ENCODE peak calls at places on chromosomes 2 and 18, in four cellular contexts. U is bronchial epithelial cell, X is RWPE1, I is MM.1S. H is an unnamed sample.

GRCh38 chr2:3605013-3605961 is 10.4 kb downstream of the COLEC11 start:
- DNase-seq in U (no peak), X (peak), I (no peak), H (peak)

GRCh38 chr2:232498452-232498851 is 10.8 kb upstream of the ECEL1 start:
- DNase-seq in U (no peak), X (no peak), I (no peak), H (no peak)

GRCh38 chr2:186862869-186863709 is 14.1 kb upstream of the ZSWIM2 start:
- DNase-seq in U (peak), X (peak), I (peak), H (peak)

GRCh38 chr2:111975053-111975552 is 76.7 kb downstream of the MERTK start:
- DNase-seq in U (peak), X (peak), I (no peak), H (peak)

GRCh38 chr18:68676913-68677312 is 38.0 kb downstream of the TMX3 start:
- DNase-seq in U (no peak), X (no peak), I (peak), H (no peak)

GRCh38 chr2:72011791-72012190 is 135.9 kb downstream of the CYP26B1 start:
- DNase-seq in U (no peak), X (no peak), I (no peak), H (no peak)

GRCh38 chr2:65436169-65436824 is 3.9 kb upstream of the SPRED2 start:
- DNase-seq in U (peak), X (peak), I (peak), H (peak)

GRCh38 chr2:133642831-133643230 is 74.6 kb upstream of the NCKAP5 start:
- DNase-seq in U (peak), X (no peak), I (peak), H (no peak)

GRCh38 chr2:29310665-29311348 is 195.6 kb downstream of the CLIP4 start:
- DNase-seq in U (no peak), X (no peak), I (no peak), H (no peak)

GRCh38 chr2:132691556-132691955 is 21.6 kb upstream of the LYPD1 start:
- DNase-seq in U (no peak), X (no peak), I (no peak), H (no peak)

GRCh38 chr2:8094571-8094970 is 587.3 kb upstream of the ID2 start:
- DNase-seq in U (no peak), X (no peak), I (no peak), H (no peak)

GRCh38 chr18:79644666-79645057 is 34.9 kb upstream of the CTDP1 start:
- DNase-seq in U (no peak), X (no peak), I (no peak), H (no peak)

GRCh38 chr2:72113847-72114692 is 33.6 kb downstream of the CYP26B1 start:
- DNase-seq in U (no peak), X (no peak), I (no peak), H (no peak)

GRCh38 chr2:168573128-168573903 is 117.2 kb downstream of the CERS6 start:
- DNase-seq in U (peak), X (peak), I (no peak), H (peak)

GRCh38 chr2:222671259-222672067 is at the start of gene MOGAT1:
- DNase-seq in U (no peak), X (no peak), I (no peak), H (no peak)

GRCh38 chr18:44939037-44939665 is 258.5 kb downstream of the SETBP1 start:
- DNase-seq in U (peak), X (no peak), I (no peak), H (peak)

GRCh38 chr2:17166506-17166905 is 351.7 kb downstream of the RAD51AP2 start:
- DNase-seq in U (peak), X (no peak), I (no peak), H (peak)

DNA sequence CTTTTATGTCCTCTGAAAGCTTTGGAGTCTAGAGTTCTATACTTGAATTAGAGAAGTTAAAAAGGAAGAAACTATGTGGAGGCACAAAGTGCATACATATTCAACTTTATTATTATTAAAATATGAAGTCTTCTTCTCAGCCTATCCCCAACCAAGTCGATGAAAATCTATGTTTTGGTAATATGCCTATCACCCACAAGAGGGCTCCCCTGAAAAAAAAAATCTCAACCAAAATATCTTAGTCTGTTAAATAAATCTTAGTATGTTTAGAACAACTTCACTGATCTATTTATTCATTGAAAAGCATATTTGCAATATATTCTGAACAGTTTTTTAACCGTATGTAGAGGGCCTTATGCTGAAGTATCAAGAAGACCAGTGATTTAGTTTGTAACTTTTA is 804.5 kb downstream of the TDRD15 start:
- DNase-seq in U (no peak), X (no peak), I (no peak), H (no peak)
- TF ChIP-seq CTCF in U (no peak), X (no peak), I (no peak), H (no peak)

DNA sequence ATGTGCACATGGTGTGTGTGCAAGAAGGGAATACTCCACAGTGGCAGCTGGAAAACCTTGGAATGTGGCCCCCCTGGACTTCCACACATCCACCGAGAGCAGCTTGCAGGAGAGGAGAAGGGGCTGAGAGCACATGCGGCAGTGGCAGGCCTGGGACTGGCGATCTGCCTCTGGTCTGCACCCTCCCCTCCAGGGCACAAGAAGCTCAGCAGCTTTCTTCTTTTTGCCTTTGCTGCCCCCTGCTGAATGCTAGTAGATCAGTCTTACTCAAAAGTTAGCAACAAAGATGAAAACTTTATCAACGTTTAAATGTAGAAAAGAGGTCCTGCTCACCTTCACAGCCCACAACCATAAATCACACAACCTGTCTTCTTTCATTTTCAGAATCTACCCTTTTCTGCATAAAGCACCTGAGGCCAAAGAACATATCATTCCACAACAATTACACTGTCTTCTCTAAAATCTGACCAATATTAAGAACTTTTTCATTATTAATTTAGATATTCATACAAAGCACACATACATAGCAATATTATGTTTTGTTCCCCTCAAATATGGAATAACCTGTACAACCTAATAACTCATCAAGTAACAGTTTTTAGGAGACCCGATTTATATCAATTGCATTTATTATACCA is 34.6 kb downstream of the TGFBRAP1 start:
- DNase-seq in U (peak), X (peak), I (peak), H (peak)
- TF ChIP-seq CTCF in U (peak), X (peak), I (peak), H (peak)

DNA sequence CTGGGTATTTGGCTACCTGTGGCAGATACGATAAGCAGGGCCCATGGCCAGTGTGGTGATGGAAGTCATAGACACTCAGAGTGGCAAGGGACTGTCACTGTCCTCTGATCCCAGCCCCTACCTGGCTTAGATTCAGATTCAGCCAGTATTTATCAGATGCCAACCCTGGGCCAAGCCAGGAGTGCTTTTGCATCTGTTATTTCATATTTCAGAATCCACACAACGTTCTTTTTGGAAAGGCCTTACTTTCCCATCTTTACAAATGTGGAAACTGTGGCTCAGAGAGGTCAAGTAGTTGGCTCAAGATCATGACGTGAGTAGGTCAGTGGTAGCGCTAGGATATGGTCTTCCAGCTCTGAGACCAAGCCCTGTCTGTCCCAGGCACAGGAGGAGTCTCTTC is 101.0 kb downstream of the MCFD2 start:
- DNase-seq in U (no peak), X (no peak), I (no peak), H (no peak)
- TF ChIP-seq CTCF in U (no peak), X (no peak), I (no peak), H (no peak)

GRCh38 chr18:42052137-42052708 is 97.2 kb downstream of the PIK3C3 start:
- DNase-seq in U (no peak), X (no peak), I (peak), H (no peak)
- TF ChIP-seq CTCF in U (peak), X (peak), I (peak), H (peak)

GRCh38 chr2:211854832-211855231 is 683.8 kb downstream of the ERBB4 start:
- DNase-seq in U (no peak), X (no peak), I (no peak), H (no peak)
- TF ChIP-seq CTCF in U (no peak), X (no peak), I (no peak), H (no peak)

GRCh38 chr18:50573679-50574078 is 13.8 kb downstream of the MAPK4 start:
- DNase-seq in U (peak), X (no peak), I (no peak), H (peak)
- TF ChIP-seq CTCF in U (peak), X (no peak), I (peak), H (peak)

DNA sequence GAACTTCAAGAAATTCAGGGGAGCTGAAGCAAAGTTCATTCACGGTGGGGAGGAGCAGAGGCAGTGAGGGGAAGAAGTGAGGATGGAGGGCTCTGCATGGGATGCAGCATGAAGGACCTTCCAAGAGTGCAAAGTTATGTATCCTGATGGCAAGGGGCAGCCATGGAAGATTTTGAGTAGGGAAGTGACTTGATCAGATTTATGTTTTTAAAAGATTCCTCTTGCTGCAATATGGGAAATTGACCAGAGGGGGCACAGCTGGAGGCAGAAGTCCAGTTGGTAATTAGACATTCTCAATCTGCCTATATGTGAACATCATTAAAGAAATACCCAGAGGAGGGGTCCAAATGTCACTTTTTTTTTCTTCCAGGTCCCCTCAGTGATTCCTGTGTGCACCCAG is 21.5 kb upstream of the ANXA4 start:
- DNase-seq in U (no peak), X (no peak), I (peak), H (no peak)
- TF ChIP-seq CTCF in U (peak), X (peak), I (peak), H (peak)

GRCh38 chr2:9488583-9489547 is 14.5 kb downstream of the IAH1 start:
- DNase-seq in U (no peak), X (no peak), I (no peak), H (no peak)
- TF ChIP-seq CTCF in U (no peak), X (no peak), I (no peak), H (no peak)